ENCODE peak calls at places on chromosome 15, in six cellular contexts. L is adipocyte, V is fibroblast of mammary gland, T is OCI-LY7, M is lung, J is AG09309. N is an unnamed sample.

GRCh38 chr15:70265466-70265978 is 167.8 kb upstream of the TLE3 start:
- DNase-seq in L (no peak), V (no peak), T (peak; percentile 13), M (no peak), J (no peak), N (no peak)

GRCh38 chr15:66941791-66942190 is 123.6 kb upstream of the SMAD3 start:
- DNase-seq in L (no peak), V (no peak), T (no peak), M (no peak), J (no peak), N (no peak)

GRCh38 chr15:55005679-55006078 is 191.1 kb downstream of the RSL24D1 start:
- DNase-seq in L (no peak), V (no peak), T (no peak), M (no peak), J (no peak), N (no peak)

GRCh38 chr15:74866090-74866489 is 7.1 kb downstream of the SCAMP2 start:
- DNase-seq in L (peak; percentile 42), V (peak; percentile 86), T (no peak), M (no peak), J (no peak), N (no peak)

GRCh38 chr15:42137461-42138261 is 18.8 kb downstream of the PLA2G4F start:
- DNase-seq in L (peak; percentile 85), V (peak; percentile 57), T (peak; percentile 66), M (peak; percentile 30), J (no peak), N (no peak)

GRCh38 chr15:91694829-91695205 is 158.7 kb upstream of the SLCO3A1 start:
- DNase-seq in L (peak; percentile 67), V (peak; percentile 84), T (no peak), M (peak; percentile 45), J (peak; percentile 1), N (no peak)

GRCh38 chr15:79529441-79529840 is 97.3 kb downstream of the MINAR1 start:
- DNase-seq in L (no peak), V (no peak), T (no peak), M (no peak), J (no peak), N (no peak)

GRCh38 chr15:34188711-34189110 is 21.2 kb downstream of the KATNBL1 start:
- DNase-seq in L (no peak), V (no peak), T (no peak), M (no peak), J (no peak), N (no peak)

GRCh38 chr15:39232512-39232911 is 348.4 kb upstream of the THBS1 start:
- DNase-seq in L (peak; percentile 72), V (peak; percentile 90), T (no peak), M (no peak), J (peak; percentile 84), N (no peak)

GRCh38 chr15:63945838-63946298 is 100.4 kb downstream of the DAPK2 start:
- DNase-seq in L (no peak), V (no peak), T (no peak), M (peak; percentile 85), J (no peak), N (no peak)

GRCh38 chr15:68843425-68844311 is 23.0 kb upstream of the ANP32A start:
- DNase-seq in L (peak; percentile 30), V (peak; percentile 3), T (peak; percentile 85), M (no peak), J (no peak), N (peak; percentile 42)

GRCh38 chr15:96333194-96334016 is 2.9 kb downstream of the NR2F2 start:
- DNase-seq in L (peak; percentile 59), V (peak; percentile 33), T (no peak), M (no peak), J (no peak), N (no peak)

GRCh38 chr15:71937650-71938311 is 127.4 kb downstream of the NR2E3 start:
- DNase-seq in L (no peak), V (no peak), T (no peak), M (no peak), J (no peak), N (no peak)

GRCh38 chr15:45184562-45185041 is 3.2 kb downstream of the SHF start:
- DNase-seq in L (no peak), V (no peak), T (no peak), M (no peak), J (no peak), N (no peak)

GRCh38 chr15:43329222-43329959 is 982 bp downstream of the LCMT2 start:
- DNase-seq in L (peak; percentile 71), V (peak; percentile 36), T (no peak), M (peak; percentile 29), J (peak; percentile 3), N (no peak)

GRCh38 chr15:49908571-49909295 is 210.3 kb downstream of the ATP8B4 start:
- DNase-seq in L (no peak), V (no peak), T (no peak), M (no peak), J (no peak), N (no peak)

GRCh38 chr15:99986297-99987118 is 253.3 kb upstream of the LYSMD4 start:
- DNase-seq in L (no peak), V (no peak), T (no peak), M (no peak), J (no peak), N (no peak)

GRCh38 chr15:71152542-71152941 is 37.3 kb downstream of the THSD4 start:
- DNase-seq in L (no peak), V (no peak), T (no peak), M (no peak), J (no peak), N (no peak)

GRCh38 chr15:86650084-86650483 is 570.4 kb downstream of the AGBL1 start:
- DNase-seq in L (no peak), V (no peak), T (peak; percentile 61), M (no peak), J (no peak), N (no peak)

GRCh38 chr15:25058080-25058785 is 103.4 kb downstream of the SNRPN start:
- DNase-seq in L (no peak), V (no peak), T (no peak), M (no peak), J (no peak), N (no peak)

GRCh38 chr15:59315914-59316428 is 56.7 kb downstream of the MYO1E start:
- DNase-seq in L (no peak), V (peak; percentile 56), T (no peak), M (peak; percentile 77), J (peak; percentile 79), N (no peak)

GRCh38 chr15:79170256-79170664 is 79.7 kb upstream of the RASGRF1 start:
- DNase-seq in L (peak; percentile 22), V (no peak), T (no peak), M (no peak), J (peak; percentile 4), N (no peak)

GRCh38 chr15:35674873-35675781 is 129.2 kb upstream of the DPH6 start:
- DNase-seq in L (peak; percentile 70), V (peak; percentile 70), T (no peak), M (no peak), J (peak; percentile 33), N (no peak)

GRCh38 chr15:29094711-29095110 is 174.9 kb downstream of the NSMCE3 start:
- DNase-seq in L (no peak), V (no peak), T (no peak), M (no peak), J (no peak), N (no peak)

GRCh38 chr15:29093696-29094343 is 175.8 kb downstream of the NSMCE3 start:
- DNase-seq in L (no peak), V (no peak), T (no peak), M (no peak), J (no peak), N (no peak)

GRCh38 chr15:29092376-29093064 is 177.1 kb downstream of the NSMCE3 start:
- DNase-seq in L (no peak), V (no peak), T (no peak), M (no peak), J (no peak), N (no peak)

GRCh38 chr15:29091666-29092065 is 178.0 kb downstream of the NSMCE3 start:
- DNase-seq in L (no peak), V (no peak), T (no peak), M (no peak), J (no peak), N (no peak)

DNA sequence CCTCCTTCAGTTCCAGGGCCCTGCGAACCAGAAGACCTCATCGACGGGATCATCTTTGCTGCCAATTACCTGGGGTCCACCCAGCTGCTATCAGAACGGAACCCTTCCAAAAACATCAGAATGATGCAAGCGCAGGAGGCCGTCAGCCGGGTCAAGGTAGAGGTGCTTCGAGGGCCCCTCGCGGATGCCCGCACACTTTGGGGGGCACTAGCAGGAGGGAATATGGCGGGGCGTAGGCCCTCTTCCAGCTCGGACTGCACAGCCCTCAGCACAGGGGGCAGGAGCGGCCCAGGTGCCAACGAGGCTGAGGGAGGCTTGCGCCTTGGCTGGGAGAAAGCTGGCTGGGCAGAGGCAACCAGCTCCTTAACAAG is 176.6 kb downstream of the NSMCE3 start:
- DNase-seq in L (no peak), V (no peak), T (no peak), M (no peak), J (no peak), N (no peak)
- H3K4me3 ChIP-seq in L (no peak overlapping the region), V (no peak overlapping the region), T (no peak overlapping the region), M (no peak overlapping the region), J (no peak overlapping the region), N (no peak overlapping the region)

GRCh38 chr15:60399246-60399915 is 1.6 kb upstream of the ANXA2 start:
- DNase-seq in L (no peak), V (no peak), T (no peak), M (no peak), J (no peak), N (no peak)
- H3K4me3 ChIP-seq in L (peak overlapping the region; percentile 77), V (peak overlapping the region; percentile 8), T (no peak overlapping the region), M (no peak overlapping the region), J (peak overlapping the region; percentile 3), N (peak overlapping the region; percentile 38)

GRCh38 chr15:40339621-40339945 is 1.2 kb downstream of the CCDC9B start:
- DNase-seq in L (no peak), V (no peak), T (no peak), M (no peak), J (no peak), N (no peak)

GRCh38 chr15:40340038-40340739 is 550 bp downstream of the CCDC9B start:
- DNase-seq in L (peak; percentile 80), V (peak; percentile 45), T (no peak), M (no peak), J (no peak), N (no peak)

GRCh38 chr15:40337597-40337996 is 3.1 kb downstream of the CCDC9B start:
- DNase-seq in L (no peak), V (no peak), T (no peak), M (no peak), J (no peak), N (no peak)

GRCh38 chr15:40338041-40338657 is 2.6 kb downstream of the CCDC9B start:
- DNase-seq in L (peak; percentile 74), V (peak; percentile 53), T (peak; percentile 81), M (peak; percentile 74), J (no peak), N (peak; percentile 63)

GRCh38 chr15:40338921-40339620 is 1.7 kb downstream of the CCDC9B start:
- DNase-seq in L (peak; percentile 86), V (peak; percentile 58), T (no peak), M (no peak), J (peak; percentile 42), N (no peak)
- H3K4me3 ChIP-seq in L (peak overlapping the region; percentile 73), V (no peak overlapping the region), T (no peak overlapping the region), M (no peak overlapping the region), J (no peak overlapping the region), N (no peak overlapping the region)

DNA sequence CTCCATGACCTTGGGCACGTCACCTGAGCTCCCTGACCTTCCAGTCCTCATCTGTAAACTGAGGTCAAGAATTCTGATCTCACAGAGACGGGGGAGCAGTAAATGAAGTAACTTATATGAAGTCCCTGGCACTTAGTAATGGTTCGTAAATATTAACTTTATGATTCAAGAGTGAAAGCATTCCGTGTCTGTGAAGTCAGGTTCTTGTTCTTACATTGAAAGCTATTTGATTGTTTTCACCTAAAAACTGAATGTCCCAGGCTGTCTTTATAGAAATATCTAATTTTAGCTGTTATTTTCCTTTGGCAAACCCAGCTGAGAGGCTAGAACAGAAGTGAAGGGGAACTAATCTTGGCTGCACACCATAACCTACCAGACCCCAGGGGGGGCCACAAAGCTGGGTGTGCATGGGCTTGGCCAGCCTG is 84.5 kb downstream of the CHSY1 start:
- DNase-seq in L (no peak), V (no peak), T (no peak), M (no peak), J (no peak), N (no peak)
- H3K4me3 ChIP-seq in L (no peak overlapping the region), V (no peak overlapping the region), T (no peak overlapping the region), M (no peak overlapping the region), J (no peak overlapping the region), N (no peak overlapping the region)